ENCODE peak calls at places on chromosome X, in five cellular contexts. One of them, this sample, is unnamed.

GRCh38 chrX:50470103-50471031 is at the start of gene DGKK:
- DNase-seq in neural progenitor cell: peak; percentile 85
- DNase-seq in GM23248: peak; percentile 9
- DNase-seq in mesenchymal stem cell: no peak
- DNase-seq in colonic mucosa: no peak
- DNase-seq in this sample: peak; percentile 68

GRCh38 chrX:85611926-85612325 is 232.5 kb upstream of the POF1B start:
- DNase-seq in neural progenitor cell: no peak
- DNase-seq in GM23248: peak; percentile 21
- DNase-seq in mesenchymal stem cell: peak; percentile 2
- DNase-seq in colonic mucosa: no peak
- DNase-seq in this sample: no peak

GRCh38 chrX:85994228-85994627 is 53.1 kb downstream of the CHM start:
- DNase-seq in neural progenitor cell: no peak
- DNase-seq in GM23248: peak; percentile 30
- DNase-seq in mesenchymal stem cell: peak; percentile 22
- DNase-seq in colonic mucosa: no peak
- DNase-seq in this sample: no peak

GRCh38 chrX:39975094-39975865 is 122.5 kb downstream of the BCOR start:
- DNase-seq in neural progenitor cell: no peak
- DNase-seq in GM23248: no peak
- DNase-seq in mesenchymal stem cell: no peak
- DNase-seq in colonic mucosa: peak; percentile 71
- DNase-seq in this sample: no peak

GRCh38 chrX:10208281-10208856 is 51.6 kb downstream of the CLCN4 start:
- DNase-seq in neural progenitor cell: no peak
- DNase-seq in GM23248: no peak
- DNase-seq in mesenchymal stem cell: no peak
- DNase-seq in colonic mucosa: no peak
- DNase-seq in this sample: no peak

GRCh38 chrX:53186363-53186762 is 38.6 kb downstream of the KDM5C start:
- DNase-seq in neural progenitor cell: no peak
- DNase-seq in GM23248: peak; percentile 64
- DNase-seq in mesenchymal stem cell: no peak
- DNase-seq in colonic mucosa: no peak
- DNase-seq in this sample: no peak

GRCh38 chrX:66163849-66164401 is at the start of gene HEPH:
- DNase-seq in neural progenitor cell: peak; percentile 65
- DNase-seq in GM23248: peak; percentile 63
- DNase-seq in mesenchymal stem cell: peak; percentile 48
- DNase-seq in colonic mucosa: peak; percentile 52
- DNase-seq in this sample: peak; percentile 35

GRCh38 chrX:119529355-119530276 is 35.6 kb downstream of the STEEP1 start:
- DNase-seq in neural progenitor cell: no peak
- DNase-seq in GM23248: no peak
- DNase-seq in mesenchymal stem cell: no peak
- DNase-seq in colonic mucosa: no peak
- DNase-seq in this sample: no peak

GRCh38 chrX:99938464-99938863 is 471.6 kb downstream of the PCDH19 start:
- DNase-seq in neural progenitor cell: no peak
- DNase-seq in GM23248: no peak
- DNase-seq in mesenchymal stem cell: no peak
- DNase-seq in colonic mucosa: no peak
- DNase-seq in this sample: no peak

GRCh38 chrX:37350034-37350365 is 836 bp downstream of the PRRG1 start:
- DNase-seq in neural progenitor cell: no peak
- DNase-seq in GM23248: peak; percentile 55
- DNase-seq in mesenchymal stem cell: peak; percentile 43
- DNase-seq in colonic mucosa: no peak
- DNase-seq in this sample: no peak

GRCh38 chrX:24594531-24594930 is 52.6 kb downstream of the PCYT1B start:
- DNase-seq in neural progenitor cell: peak; percentile 24
- DNase-seq in GM23248: no peak
- DNase-seq in mesenchymal stem cell: no peak
- DNase-seq in colonic mucosa: no peak
- DNase-seq in this sample: no peak

GRCh38 chrX:43589735-43590515 is 66.2 kb upstream of the MAOA start:
- DNase-seq in neural progenitor cell: no peak
- DNase-seq in GM23248: no peak
- DNase-seq in mesenchymal stem cell: peak; percentile 45
- DNase-seq in colonic mucosa: no peak
- DNase-seq in this sample: no peak

GRCh38 chrX:151402719-151403390 is 5.8 kb downstream of the VMA21 start:
- DNase-seq in neural progenitor cell: no peak
- DNase-seq in GM23248: no peak
- DNase-seq in mesenchymal stem cell: no peak
- DNase-seq in colonic mucosa: no peak
- DNase-seq in this sample: no peak

GRCh38 chrX:72271812-72272211 is 5.2 kb downstream of the RPS4X start:
- DNase-seq in neural progenitor cell: no peak
- DNase-seq in GM23248: no peak
- DNase-seq in mesenchymal stem cell: no peak
- DNase-seq in colonic mucosa: no peak
- DNase-seq in this sample: no peak

GRCh38 chrX:37302569-37302968 is 46.6 kb upstream of the PRRG1 start:
- DNase-seq in neural progenitor cell: peak; percentile 27
- DNase-seq in GM23248: peak; percentile 35
- DNase-seq in mesenchymal stem cell: peak; percentile 35
- DNase-seq in colonic mucosa: no peak
- DNase-seq in this sample: no peak

GRCh38 chrX:113522814-113523213 is 682.2 kb upstream of the AMOT start:
- DNase-seq in neural progenitor cell: no peak
- DNase-seq in GM23248: no peak
- DNase-seq in mesenchymal stem cell: no peak
- DNase-seq in colonic mucosa: no peak
- DNase-seq in this sample: no peak

GRCh38 chrX:1767026-1767425 is 152.2 kb downstream of the ASMT start:
- DNase-seq in neural progenitor cell: peak; percentile 60
- DNase-seq in GM23248: no peak
- DNase-seq in mesenchymal stem cell: no peak
- DNase-seq in colonic mucosa: no peak
- DNase-seq in this sample: peak; percentile 2

GRCh38 chrX:103791233-103791632 is 14.6 kb downstream of the PLP1 start:
- DNase-seq in neural progenitor cell: peak; percentile 24
- DNase-seq in GM23248: peak; percentile 17
- DNase-seq in mesenchymal stem cell: no peak
- DNase-seq in colonic mucosa: no peak
- DNase-seq in this sample: no peak

GRCh38 chrX:109049903-109050302 is 313.5 kb upstream of the IRS4 start:
- DNase-seq in neural progenitor cell: peak; percentile 38
- DNase-seq in GM23248: no peak
- DNase-seq in mesenchymal stem cell: no peak
- DNase-seq in colonic mucosa: no peak
- DNase-seq in this sample: no peak

GRCh38 chrX:8455600-8455999 is 9.0 kb upstream of the VCX3B start:
- DNase-seq in neural progenitor cell: no peak
- DNase-seq in GM23248: no peak
- DNase-seq in mesenchymal stem cell: no peak
- DNase-seq in colonic mucosa: no peak
- DNase-seq in this sample: no peak

GRCh38 chrX:75963774-75964173 is 178.7 kb upstream of the MAGEE2 start:
- DNase-seq in neural progenitor cell: no peak
- DNase-seq in GM23248: no peak
- DNase-seq in mesenchymal stem cell: no peak
- DNase-seq in colonic mucosa: no peak
- DNase-seq in this sample: no peak

GRCh38 chrX:101164766-101165590 is 54.6 kb upstream of the DRP2 start:
- DNase-seq in neural progenitor cell: no peak
- DNase-seq in GM23248: peak; percentile 4
- DNase-seq in mesenchymal stem cell: peak; percentile 42
- DNase-seq in colonic mucosa: no peak
- DNase-seq in this sample: no peak

GRCh38 chrX:105869676-105870075 is 47.3 kb downstream of the NRK start:
- DNase-seq in neural progenitor cell: no peak
- DNase-seq in GM23248: no peak
- DNase-seq in mesenchymal stem cell: no peak
- DNase-seq in colonic mucosa: no peak
- DNase-seq in this sample: no peak

GRCh38 chrX:85020216-85020615 is 16.5 kb downstream of the APOOL start:
- DNase-seq in neural progenitor cell: no peak
- DNase-seq in GM23248: no peak
- DNase-seq in mesenchymal stem cell: no peak
- DNase-seq in colonic mucosa: no peak
- DNase-seq in this sample: no peak

GRCh38 chrX:104376937-104377336 is 122.2 kb upstream of the ESX1 start:
- DNase-seq in neural progenitor cell: no peak
- DNase-seq in GM23248: no peak
- DNase-seq in mesenchymal stem cell: no peak
- DNase-seq in colonic mucosa: no peak
- DNase-seq in this sample: no peak

GRCh38 chrX:69493193-69493592 is 10.9 kb upstream of the NALF2 start:
- DNase-seq in neural progenitor cell: peak; percentile 69
- DNase-seq in GM23248: peak; percentile 9
- DNase-seq in mesenchymal stem cell: no peak
- DNase-seq in colonic mucosa: peak; percentile 46
- DNase-seq in this sample: peak; percentile 39

GRCh38 chrX:10197597-10198210 is 40.9 kb downstream of the CLCN4 start:
- DNase-seq in neural progenitor cell: peak; percentile 62
- DNase-seq in GM23248: no peak
- DNase-seq in mesenchymal stem cell: peak; percentile 61
- DNase-seq in colonic mucosa: no peak
- DNase-seq in this sample: no peak

GRCh38 chrX:39850630-39851152 is 247.1 kb downstream of the BCOR start:
- DNase-seq in neural progenitor cell: no peak
- DNase-seq in GM23248: peak; percentile 52
- DNase-seq in mesenchymal stem cell: peak; percentile 34
- DNase-seq in colonic mucosa: no peak
- DNase-seq in this sample: no peak

GRCh38 chrX:1165535-1166196 is 46.8 kb downstream of the CRLF2 start:
- DNase-seq in neural progenitor cell: peak; percentile 38
- DNase-seq in GM23248: peak; percentile 33
- DNase-seq in mesenchymal stem cell: peak; percentile 50
- DNase-seq in colonic mucosa: no peak
- DNase-seq in this sample: no peak

GRCh38 chrX:56318076-56318475 is 85.9 kb downstream of the KLF8 start:
- DNase-seq in neural progenitor cell: no peak
- DNase-seq in GM23248: no peak
- DNase-seq in mesenchymal stem cell: no peak
- DNase-seq in colonic mucosa: no peak
- DNase-seq in this sample: no peak

GRCh38 chrX:139126493-139126892 is 404.0 kb upstream of the F9 start:
- DNase-seq in neural progenitor cell: peak; percentile 65
- DNase-seq in GM23248: peak; percentile 37
- DNase-seq in mesenchymal stem cell: no peak
- DNase-seq in colonic mucosa: peak; percentile 21
- DNase-seq in this sample: no peak

GRCh38 chrX:45208121-45208856 is 7.6 kb upstream of the DIPK2B start:
- DNase-seq in neural progenitor cell: no peak
- DNase-seq in GM23248: no peak
- DNase-seq in mesenchymal stem cell: no peak
- DNase-seq in colonic mucosa: no peak
- DNase-seq in this sample: no peak

GRCh38 chrX:151779258-151779657 is 44.7 kb downstream of the CNGA2 start:
- DNase-seq in neural progenitor cell: no peak
- DNase-seq in GM23248: no peak
- DNase-seq in mesenchymal stem cell: no peak
- DNase-seq in colonic mucosa: no peak
- DNase-seq in this sample: no peak

GRCh38 chrX:118534716-118535493 is 39.3 kb downstream of the DOCK11 start:
- DNase-seq in neural progenitor cell: peak; percentile 37
- DNase-seq in GM23248: peak; percentile 20
- DNase-seq in mesenchymal stem cell: no peak
- DNase-seq in colonic mucosa: no peak
- DNase-seq in this sample: peak; percentile 20

GRCh38 chrX:129953881-129954280 is 28.6 kb upstream of the BCORL1 start:
- DNase-seq in neural progenitor cell: peak; percentile 72
- DNase-seq in GM23248: no peak
- DNase-seq in mesenchymal stem cell: no peak
- DNase-seq in colonic mucosa: no peak
- DNase-seq in this sample: no peak
- H3K4me1 ChIP-seq in neural progenitor cell: peaks cover 16% of the 10 kb centered on the region
- H3K4me1 ChIP-seq in GM23248: no peaks in the 10 kb centered on the region
- H3K4me1 ChIP-seq in mesenchymal stem cell: peaks cover 12% of the 10 kb centered on the region
- H3K4me1 ChIP-seq in colonic mucosa: no peaks in the 10 kb centered on the region
- H3K4me1 ChIP-seq in this sample: peaks cover 3% of the 10 kb centered on the region

DNA sequence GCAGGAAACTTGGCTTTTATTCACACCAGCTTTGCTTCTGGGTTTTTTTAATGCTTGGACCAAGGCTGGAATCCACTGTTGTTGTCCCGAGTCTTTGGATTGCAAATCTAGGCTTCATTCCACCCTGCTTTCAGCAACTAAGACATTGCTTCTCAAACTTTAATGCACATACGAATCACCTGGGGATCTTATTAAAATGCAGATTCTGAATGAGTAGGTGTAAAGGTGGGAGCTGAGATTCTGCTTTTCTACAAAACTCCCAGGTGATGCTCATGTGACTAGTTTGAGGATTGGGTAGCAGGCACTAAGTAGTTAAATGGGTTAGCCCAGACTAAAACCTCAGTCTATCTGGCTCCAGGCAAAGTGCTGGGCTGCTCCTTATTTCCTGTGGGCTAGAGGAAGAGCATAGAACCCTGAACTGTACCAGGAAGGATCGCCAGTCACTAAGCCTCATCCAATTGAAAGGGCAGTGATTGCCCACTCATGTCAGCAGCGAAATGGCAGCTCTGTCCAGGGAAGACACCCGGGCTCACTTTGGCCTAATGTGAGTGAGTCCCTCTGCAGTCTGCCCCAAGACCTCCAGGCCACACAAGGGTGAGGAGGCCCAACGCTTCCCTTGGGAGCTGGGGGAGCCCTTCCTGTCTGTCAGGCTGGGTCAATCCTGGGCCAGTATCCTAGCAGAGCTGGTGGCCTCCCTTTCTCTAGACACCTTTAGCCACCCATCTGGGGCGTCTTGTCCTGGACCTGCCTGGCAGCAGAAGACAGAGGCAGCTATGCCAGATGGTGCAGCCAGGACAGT is 39.4 kb upstream of the GPC4 start:
- DNase-seq in neural progenitor cell: no peak
- DNase-seq in GM23248: no peak
- DNase-seq in mesenchymal stem cell: no peak
- DNase-seq in colonic mucosa: no peak
- DNase-seq in this sample: no peak
- H3K4me3 ChIP-seq in neural progenitor cell: no peak overlapping the region
- H3K4me3 ChIP-seq in GM23248: no peak overlapping the region
- H3K4me3 ChIP-seq in mesenchymal stem cell: no peak overlapping the region
- H3K4me3 ChIP-seq in colonic mucosa: no peak overlapping the region
- H3K4me3 ChIP-seq in this sample: no peak overlapping the region

GRCh38 chrX:20265221-20265725 is 1.4 kb downstream of the RPS6KA3 start:
- DNase-seq in neural progenitor cell: peak; percentile 75
- DNase-seq in GM23248: peak; percentile 90
- DNase-seq in mesenchymal stem cell: peak; percentile 80
- DNase-seq in colonic mucosa: peak; percentile 58
- DNase-seq in this sample: no peak
- H3K9ac ChIP-seq in neural progenitor cell: no peak overlapping the region
- H3K9ac ChIP-seq in GM23248: peak overlapping the region; percentile 97
- H3K9ac ChIP-seq in mesenchymal stem cell: peak overlapping the region; percentile 92
- H3K9ac ChIP-seq in colonic mucosa: peak overlapping the region; percentile 54
- H3K9ac ChIP-seq in this sample: peak overlapping the region; percentile 89

DNA sequence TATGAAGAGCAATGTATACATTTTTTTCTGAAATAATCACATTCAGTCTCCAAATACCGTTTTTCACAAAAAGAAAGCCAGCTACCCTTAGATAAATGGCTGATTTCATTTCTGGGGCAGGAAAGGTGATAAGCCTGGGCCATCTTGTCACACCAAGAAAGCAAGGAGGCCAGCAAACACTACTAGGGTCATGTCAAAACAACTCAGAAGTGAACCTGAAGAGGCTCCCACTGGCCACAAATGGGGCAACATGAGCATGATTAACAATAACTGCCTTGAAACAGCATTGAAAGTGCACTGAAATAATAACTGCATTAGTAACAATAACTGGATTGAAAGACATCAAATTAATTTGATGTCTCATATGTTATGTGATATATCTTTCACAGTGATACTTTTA is 39.3 kb downstream of the SH3KBP1 start:
- DNase-seq in neural progenitor cell: no peak
- DNase-seq in GM23248: no peak
- DNase-seq in mesenchymal stem cell: no peak
- DNase-seq in colonic mucosa: no peak
- DNase-seq in this sample: no peak
- H3K4me1 ChIP-seq in neural progenitor cell: no peaks in the 10 kb centered on the region
- H3K4me1 ChIP-seq in GM23248: peaks cover 21% of the 10 kb centered on the region
- H3K4me1 ChIP-seq in mesenchymal stem cell: peaks cover 4% of the 10 kb centered on the region
- H3K4me1 ChIP-seq in colonic mucosa: no peaks in the 10 kb centered on the region
- H3K4me1 ChIP-seq in this sample: peaks cover 2% of the 10 kb centered on the region

This sample was measured in NT2/D1.